ENCODE peak calls at places on chromosomes 6 and 20, in nine cellular contexts. L is GM23338, X is PC-3, K is HCT116, S is GM23248, E is OCI-LY7, O is SK-N-SH, G is MM.1S, N is neural progenitor cell. B is an unnamed sample.
A peak's percentile ranks its signal among the peaks of the same experiment; 100 is the strongest.

GRCh38 chr6:157994126-157994795 is 12.6 kb downstream of the SYNJ2 start:
- DNase-seq in L (no peak), X (no peak), K (no peak), S (no peak), E (no peak), O (no peak), G (peak; percentile 7), N (no peak), B (no peak)

GRCh38 chr6:101597711-101598110 is 204.2 kb downstream of the GRIK2 start:
- DNase-seq in L (peak; percentile 25), X (no peak), K (peak; percentile 19), S (peak; percentile 85), E (no peak), O (no peak), G (no peak), N (peak; percentile 11), B (no peak)

GRCh38 chr6:37242429-37243052 is 15.0 kb upstream of the TBC1D22B start:
- DNase-seq in L (no peak), X (peak; percentile 93), K (peak; percentile 82), S (peak; percentile 97), E (no peak), O (no peak), G (no peak), N (no peak), B (peak; percentile 84)

GRCh38 chr6:69953491-69953890 is 87.1 kb downstream of the COL19A1 start:
- DNase-seq in L (no peak), X (no peak), K (no peak), S (no peak), E (no peak), O (no peak), G (no peak), N (no peak), B (no peak)

GRCh38 chr6:147167009-147167408 is 37.2 kb upstream of the STXBP5 start:
- DNase-seq in L (no peak), X (peak; percentile 10), K (no peak), S (peak; percentile 46), E (no peak), O (no peak), G (no peak), N (no peak), B (no peak)

GRCh38 chr20:10131612-10132345 is 86.9 kb upstream of the SNAP25 start:
- DNase-seq in L (peak; percentile 66), X (peak; percentile 31), K (no peak), S (peak; percentile 69), E (no peak), O (peak; percentile 80), G (no peak), N (peak; percentile 20), B (peak; percentile 63)

GRCh38 chr6:39102024-39102820 is 12.8 kb downstream of the SAYSD1 start:
- DNase-seq in L (peak; percentile 92), X (no peak), K (no peak), S (peak; percentile 48), E (peak; percentile 49), O (no peak), G (no peak), N (peak; percentile 80), B (peak; percentile 76)

GRCh38 chr20:2330090-2330695 is 34.4 kb downstream of the TGM3 start:
- DNase-seq in L (no peak), X (no peak), K (no peak), S (no peak), E (no peak), O (no peak), G (no peak), N (no peak), B (peak; percentile 64)

GRCh38 chr6:137761072-137761471 is 106.0 kb upstream of the TNFAIP3 start:
- DNase-seq in L (no peak), X (no peak), K (no peak), S (no peak), E (no peak), O (no peak), G (no peak), N (no peak), B (no peak)

GRCh38 chr6:95545691-95546090 is 31.6 kb upstream of the MANEA start:
- DNase-seq in L (no peak), X (no peak), K (no peak), S (no peak), E (no peak), O (no peak), G (peak; percentile 28), N (no peak), B (no peak)

GRCh38 chr6:42547407-42548329 is 16.2 kb upstream of the UBR2 start:
- DNase-seq in L (peak; percentile 88), X (peak; percentile 84), K (peak; percentile 64), S (peak; percentile 90), E (peak; percentile 87), O (peak; percentile 94), G (peak; percentile 80), N (peak; percentile 88), B (peak; percentile 90)

GRCh38 chr6:157462956-157463742 is 82.2 kb downstream of the ZDHHC14 start:
- DNase-seq in L (peak; percentile 38), X (peak; percentile 56), K (no peak), S (no peak), E (no peak), O (no peak), G (no peak), N (no peak), B (no peak)

GRCh38 chr20:24502184-24502583 is 32.8 kb downstream of the SYNDIG1 start:
- DNase-seq in L (no peak), X (no peak), K (no peak), S (peak; percentile 99), E (no peak), O (peak; percentile 51), G (no peak), N (no peak), B (peak; percentile 76)

GRCh38 chr6:133637874-133638273 is 251.0 kb upstream of the TCF21 start:
- DNase-seq in L (no peak), X (no peak), K (no peak), S (no peak), E (no peak), O (no peak), G (no peak), N (no peak), B (no peak)

GRCh38 chr6:3546121-3546520 is 89.3 kb upstream of the SLC22A23 start:
- DNase-seq in L (no peak), X (no peak), K (no peak), S (no peak), E (no peak), O (no peak), G (no peak), N (no peak), B (no peak)

GRCh38 chr6:33707771-33708170 is 3.7 kb downstream of the UQCC2 start:
- DNase-seq in L (no peak), X (no peak), K (no peak), S (no peak), E (no peak), O (no peak), G (no peak), N (no peak), B (no peak)
- TF ChIP-seq EZH2phosphoT487 in L (no peak), X (no peak), K (no peak), S (no peak), E (no peak), O (no peak), G (no peak), N (no peak), B (no peak)

GRCh38 chr6:168959696-168960095 is 293.9 kb downstream of the THBS2 start:
- DNase-seq in L (no peak), X (no peak), K (no peak), S (no peak), E (no peak), O (no peak), G (no peak), N (no peak), B (no peak)

GRCh38 chr6:168953461-168953860 is 300.2 kb downstream of the THBS2 start:
- DNase-seq in L (no peak), X (no peak), K (no peak), S (no peak), E (no peak), O (no peak), G (no peak), N (no peak), B (no peak)

GRCh38 chr6:168960557-168960956 is 293.1 kb downstream of the THBS2 start:
- DNase-seq in L (no peak), X (no peak), K (no peak), S (no peak), E (no peak), O (no peak), G (no peak), N (no peak), B (no peak)

GRCh38 chr6:168956884-168957730 is 296.5 kb downstream of the THBS2 start:
- DNase-seq in L (peak; percentile 78), X (peak; percentile 58), K (peak; percentile 54), S (peak; percentile 90), E (peak; percentile 49), O (peak; percentile 77), G (peak; percentile 37), N (peak; percentile 78), B (peak; percentile 85)

DNA sequence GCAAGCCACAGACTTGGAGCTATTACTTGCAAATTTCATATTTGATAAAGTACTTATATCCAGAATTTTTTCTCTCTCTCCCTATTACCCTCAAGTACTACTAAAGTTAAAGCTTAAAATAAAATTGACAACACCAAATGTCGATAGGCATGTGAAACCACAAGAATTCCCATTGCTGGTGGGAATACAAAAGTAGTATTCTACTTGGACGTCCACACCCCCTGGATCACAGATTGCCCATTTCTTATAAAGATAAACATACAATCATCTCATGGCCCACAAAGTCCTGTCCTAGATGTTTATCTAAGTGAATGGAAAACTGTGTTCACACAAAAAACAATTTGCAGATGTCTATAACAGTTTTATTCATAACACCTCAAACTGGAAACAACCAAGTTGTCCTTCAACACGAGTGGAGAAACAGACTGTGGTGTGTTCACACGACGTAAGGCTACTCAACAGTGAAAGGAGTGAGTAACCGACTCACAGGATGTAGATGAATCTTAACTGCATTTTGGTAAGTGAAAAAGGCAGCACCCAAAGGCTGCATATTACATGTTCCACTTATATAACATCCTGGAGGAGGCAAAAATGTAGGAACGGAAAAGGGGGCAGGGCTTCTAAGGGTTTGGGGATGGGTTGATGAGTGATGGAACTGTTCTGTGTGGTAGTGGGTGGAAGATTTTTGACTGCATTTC is 297.4 kb downstream of the THBS2 start:
- DNase-seq in L (no peak), X (no peak), K (no peak), S (peak; percentile 54), E (no peak), O (no peak), G (no peak), N (no peak), B (no peak)
- TF ChIP-seq EZH2phosphoT487 in L (no peak), X (no peak), K (no peak), S (no peak), E (no peak), O (no peak), G (no peak), N (no peak), B (no peak)

DNA sequence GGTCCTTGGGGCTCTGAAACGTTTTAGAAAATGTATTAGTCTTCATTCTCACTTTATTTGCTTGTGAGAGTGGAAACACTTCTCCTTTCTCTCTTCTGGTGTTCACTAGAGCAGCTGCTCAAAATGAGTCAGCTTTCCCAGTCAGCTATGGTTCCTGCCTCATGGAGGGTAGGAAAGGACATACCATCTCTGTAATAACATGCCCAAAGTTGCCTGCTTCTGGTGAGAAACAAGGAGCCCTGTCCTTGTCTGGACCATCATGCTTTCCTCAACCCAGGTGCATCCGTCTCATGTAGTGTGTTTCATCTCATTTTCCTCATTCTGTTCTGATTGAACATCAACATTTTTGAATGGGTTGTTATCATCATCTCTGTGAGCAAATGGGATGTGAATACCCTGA is 17.1 kb upstream of the TINAG start:
- DNase-seq in L (no peak), X (peak; percentile 66), K (no peak), S (peak; percentile 87), E (no peak), O (no peak), G (no peak), N (no peak), B (no peak)
- TF ChIP-seq EZH2phosphoT487 in L (no peak), X (no peak), K (no peak), S (no peak), E (no peak), O (no peak), G (no peak), N (no peak), B (no peak)

GRCh38 chr6:33744895-33745546 is 1.7 kb downstream of the IP6K3 start:
- DNase-seq in L (no peak), X (no peak), K (no peak), S (no peak), E (no peak), O (no peak), G (no peak), N (peak; percentile 25), B (peak; percentile 73)
- TF ChIP-seq EZH2phosphoT487 in L (no peak), X (no peak), K (no peak), S (no peak), E (no peak), O (no peak), G (no peak), N (no peak), B (no peak)